ENCODE peak calls at places on chromosomes 16 and 17, in six cellular contexts. I is suprapubic skin, T is upper lobe of right lung, W is H9, R is lower lobe of right lung, F is left ventricle myocardium inferior. P is an unnamed sample.

GRCh38 chr17:72370819-72371218 is 250.0 kb downstream of the SOX9 start:
- DNase-seq in F (no peak), R (no peak), T (no peak), I (no peak), W (no peak), P (no peak)

GRCh38 chr17:57111386-57111785 is 26.3 kb downstream of the AKAP1 start:
- DNase-seq in W (no peak), F (no peak), I (no peak), T (no peak), R (no peak), P (no peak)

GRCh38 chr17:8124350-8125195 is 667 bp upstream of the HES7 start:
- DNase-seq in T (no peak), R (no peak), F (no peak), W (no peak), I (no peak), P (no peak)

GRCh38 chr17:71188811-71189492 is 931.9 kb upstream of the SOX9 start:
- DNase-seq in I (no peak), W (no peak), T (no peak), F (no peak), R (no peak), P (no peak)

GRCh38 chr16:84893849-84894599 is 74.2 kb downstream of the CRISPLD2 start:
- DNase-seq in F (no peak), T (no peak), W (no peak), R (no peak), I (no peak), P (no peak)

GRCh38 chr16:50696575-50697420 is 3.4 kb downstream of the NOD2 start:
- DNase-seq in W (no peak), I (peak), T (peak), R (peak), F (peak), P (peak)

GRCh38 chr16:12900599-12901203 is 697 bp upstream of the SHISA9 start:
- DNase-seq in I (no peak), W (peak), T (no peak), R (no peak), F (no peak), P (no peak)

GRCh38 chr16:66458292-66458691 is 31.2 kb downstream of the BEAN1 start:
- DNase-seq in T (no peak), I (peak), R (no peak), F (no peak), W (no peak), P (no peak)

GRCh38 chr16:1920727-1921155 is 2.5 kb upstream of the HS3ST6 start:
- DNase-seq in R (no peak), W (peak), I (no peak), T (peak), F (no peak), P (no peak)

GRCh38 chr17:40597168-40598020 is 32.1 kb upstream of the CCR7 start:
- DNase-seq in R (no peak), F (no peak), T (no peak), I (no peak), W (no peak), P (no peak)

GRCh38 chr17:35731239-35731931 is at the start of gene RASL10B:
- DNase-seq in F (peak), I (no peak), T (peak), R (peak), W (peak), P (no peak)

GRCh38 chr17:40306395-40306794 is 2.6 kb upstream of the RARA start:
- DNase-seq in I (no peak), F (no peak), T (no peak), R (no peak), W (no peak), P (no peak)

GRCh38 chr17:802901-803881 is 21.0 kb downstream of the MRM3 start:
- DNase-seq in R (no peak), T (no peak), F (no peak), W (no peak), I (no peak), P (no peak)

GRCh38 chr16:3677994-3678393 is 23.5 kb downstream of the DNASE1 start:
- DNase-seq in F (no peak), I (no peak), T (no peak), R (no peak), W (no peak), P (no peak)

GRCh38 chr17:72392056-72393010 is 271.5 kb downstream of the SOX9 start:
- DNase-seq in F (no peak), T (no peak), W (no peak), R (no peak), I (no peak), P (no peak)

GRCh38 chr16:67531247-67531646 is 2.6 kb downstream of the RIPOR1 start:
- DNase-seq in F (no peak), W (no peak), R (no peak), T (no peak), I (no peak), P (no peak)
- H3K27ac ChIP-seq in F (peak), W (no peak), R (peak), T (peak), I (peak), P (peak)

DNA sequence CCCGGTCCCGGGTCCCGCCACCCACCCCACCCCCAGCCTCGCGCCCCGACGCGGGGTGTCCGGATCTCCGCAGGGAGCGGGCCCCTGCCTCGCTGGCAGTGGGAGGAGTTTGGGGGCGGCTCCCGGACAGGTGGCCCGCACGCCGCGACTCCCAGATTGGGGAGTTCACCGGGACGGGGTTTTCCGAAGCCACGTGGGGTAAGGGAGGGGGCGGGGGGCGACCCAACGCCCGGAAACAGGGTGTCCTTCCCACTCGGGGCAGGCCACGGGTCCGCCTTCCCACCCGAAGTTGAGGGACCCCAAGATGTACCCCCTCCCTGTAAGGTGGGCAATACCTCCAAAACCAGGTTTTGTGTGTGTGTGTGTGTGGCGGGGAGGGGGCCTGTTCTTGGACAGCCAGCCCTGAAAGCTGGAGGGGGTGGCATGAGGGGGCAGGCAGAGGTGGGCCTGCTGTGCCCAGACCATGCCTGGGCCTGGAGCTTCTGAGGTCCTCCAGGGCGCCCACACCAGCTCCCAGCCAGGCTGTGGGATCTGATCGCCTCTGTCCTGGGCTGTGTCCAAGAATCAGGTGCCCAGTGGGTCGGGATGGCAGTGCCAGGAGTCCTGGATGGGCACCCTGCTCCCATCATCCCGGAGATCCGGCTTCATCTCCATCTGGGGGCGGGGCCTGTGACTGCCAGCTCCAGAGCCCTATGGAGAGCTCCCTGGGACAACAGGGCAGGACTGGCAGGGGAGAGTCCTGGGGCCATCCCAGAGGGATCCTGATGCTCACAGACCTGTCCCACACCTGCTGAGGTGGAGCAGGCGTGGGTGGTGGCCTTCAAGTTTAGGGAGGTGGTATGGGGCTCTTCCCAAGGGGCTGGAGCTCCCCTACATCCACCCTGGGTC is 769 bp downstream of the SYNGR2 start:
- DNase-seq in F (peak), R (peak), W (peak), I (no peak), T (peak), P (no peak)
- H3K27ac ChIP-seq in F (peak), R (peak), W (no peak), I (peak), T (peak), P (peak)

DNA sequence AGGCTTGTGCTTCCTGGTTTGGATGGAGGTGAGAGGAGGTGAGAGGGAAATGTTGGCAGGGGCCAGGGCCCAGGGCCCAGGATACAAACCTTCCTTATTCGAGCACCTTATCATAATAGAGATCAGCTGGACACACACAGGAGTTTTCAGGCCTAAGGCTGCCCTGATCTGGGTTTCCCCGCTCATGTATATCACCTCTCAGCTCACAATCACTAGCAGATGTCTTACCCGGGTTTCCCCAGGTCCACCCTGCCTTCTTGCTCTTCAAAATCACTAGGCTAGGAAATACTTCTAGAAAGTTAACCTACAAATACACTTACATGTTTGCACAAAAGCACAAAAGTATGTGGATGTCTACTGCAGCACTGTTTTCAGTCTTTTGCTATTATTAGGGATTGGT is 4.2 kb downstream of the HSPB9 start:
- DNase-seq in I (no peak), T (no peak), R (no peak), F (no peak), W (no peak), P (no peak)
- H3K27ac ChIP-seq in I (no peak), T (no peak), R (no peak), F (peak), W (no peak), P (no peak)

DNA sequence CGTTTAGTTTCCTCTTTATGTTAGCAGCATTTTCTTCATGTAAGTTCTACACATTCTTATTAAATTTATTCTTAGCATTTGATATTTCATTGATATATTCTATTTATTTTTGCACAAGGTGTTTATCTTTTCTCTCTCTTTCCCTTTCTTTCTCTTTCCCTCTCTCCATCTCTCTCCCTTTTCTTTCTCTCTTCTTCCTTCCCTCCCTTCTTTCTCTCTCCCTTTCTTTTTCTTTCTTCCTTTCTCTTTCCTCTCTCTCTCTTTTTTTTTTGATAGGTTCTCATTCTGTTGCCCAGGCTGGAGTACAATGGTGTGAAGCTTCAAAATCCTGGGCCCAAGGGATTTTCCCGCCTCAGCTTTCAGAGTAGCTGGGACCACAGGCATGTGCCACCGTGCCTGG is 176.4 kb downstream of the AXIN2 start:
- DNase-seq in F (no peak), T (no peak), I (no peak), R (no peak), W (no peak), P (no peak)
- H3K27ac ChIP-seq in F (no peak), T (no peak), I (no peak), R (no peak), W (no peak), P (no peak)

GRCh38 chr16:9818702-9819101 is 363.5 kb downstream of the GRIN2A start:
- DNase-seq in R (no peak), T (no peak), F (no peak), W (no peak), I (no peak), P (no peak)

GRCh38 chr16:9821970-9822369 is 360.3 kb downstream of the GRIN2A start:
- DNase-seq in F (no peak), R (no peak), W (no peak), T (no peak), I (no peak), P (no peak)

GRCh38 chr16:9821331-9821730 is 360.9 kb downstream of the GRIN2A start:
- DNase-seq in W (no peak), R (no peak), T (no peak), I (no peak), F (no peak), P (no peak)

GRCh38 chr16:9823510-9823909 is 358.7 kb downstream of the GRIN2A start:
- DNase-seq in F (no peak), R (no peak), I (no peak), W (no peak), T (no peak), P (no peak)

GRCh38 chr16:9820481-9821246 is 361.6 kb downstream of the GRIN2A start:
- DNase-seq in F (no peak), I (no peak), W (peak), R (no peak), T (no peak), P (no peak)
- H3K27ac ChIP-seq in F (no peak), I (no peak), W (peak), R (no peak), T (no peak), P (no peak)

GRCh38 chr17:14755002-14755401 is 454.1 kb downstream of the HS3ST3B1 start:
- DNase-seq in W (no peak), T (no peak), R (no peak), F (no peak), I (no peak), P (no peak)
- H3K27ac ChIP-seq in W (no peak), T (no peak), R (no peak), F (no peak), I (no peak), P (no peak)

DNA sequence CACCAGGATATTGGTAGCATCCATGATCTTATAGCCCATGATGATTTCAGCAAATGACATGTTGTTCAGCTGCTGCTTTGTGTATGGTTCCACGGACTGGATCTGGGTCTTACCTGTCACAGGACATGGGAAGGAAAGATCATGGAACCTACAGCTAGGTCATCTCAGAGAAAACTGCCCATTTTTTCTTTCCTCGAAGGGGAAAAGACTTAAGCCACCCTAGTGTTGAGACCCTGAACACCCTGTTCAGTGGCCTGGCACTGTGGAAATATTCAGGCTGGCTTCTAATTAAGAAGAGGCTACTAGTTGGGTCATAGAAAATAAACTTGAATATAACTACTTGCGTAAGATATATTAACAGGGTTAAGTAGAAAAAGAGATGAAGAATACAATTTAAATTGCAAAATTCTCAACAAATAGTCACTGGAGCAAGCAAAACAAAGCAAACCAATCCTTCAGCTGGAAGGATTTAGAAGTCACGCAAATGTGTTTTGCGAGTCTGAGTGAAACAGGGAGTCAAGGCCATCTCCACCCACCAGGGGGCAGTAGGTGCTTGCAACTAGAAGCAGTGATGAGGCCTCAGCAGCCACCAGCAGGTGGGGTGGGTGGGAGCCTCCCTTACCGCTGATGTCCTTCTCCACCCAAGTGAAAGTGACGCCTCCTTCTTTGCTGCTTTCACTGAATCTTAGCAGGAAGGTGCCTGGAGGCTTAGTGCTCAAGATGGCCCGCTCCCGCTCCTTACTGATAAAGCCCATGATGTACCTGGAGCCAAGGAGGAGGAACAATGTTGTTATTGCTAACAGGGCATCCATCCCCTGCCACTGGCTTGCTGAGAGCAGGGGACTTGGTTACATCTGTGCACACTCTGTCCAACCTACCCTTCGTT is 34.3 kb downstream of the STAT5A start:
- DNase-seq in W (peak), R (peak), T (peak), F (peak), I (peak), P (peak)
- H3K27ac ChIP-seq in W (no peak), R (peak), T (no peak), F (peak), I (peak), P (peak)

GRCh38 chr16:69399361-69399760 is 13.6 kb upstream of the TERF2 start:
- DNase-seq in R (no peak), W (no peak), F (no peak), I (no peak), T (no peak), P (no peak)

GRCh38 chr16:69397821-69398521 is 12.2 kb upstream of the TERF2 start:
- DNase-seq in W (peak), F (no peak), R (no peak), T (no peak), I (no peak), P (no peak)

GRCh38 chr16:69393898-69394849 is 8.4 kb upstream of the TERF2 start:
- DNase-seq in T (no peak), W (no peak), F (no peak), I (no peak), R (no peak), P (no peak)

GRCh38 chr16:69395859-69396186 is 10.0 kb upstream of the TERF2 start:
- DNase-seq in R (no peak), W (no peak), F (no peak), I (no peak), T (no peak), P (no peak)

GRCh38 chr16:69396187-69397061 is 10.6 kb upstream of the TERF2 start:
- DNase-seq in T (no peak), W (peak), R (no peak), I (peak), F (no peak), P (peak)
- H3K27ac ChIP-seq in T (peak), W (no peak), R (peak), I (peak), F (peak), P (peak)

GRCh38 chr16:67951485-67951884 is 7.6 kb upstream of the LCAT start:
- DNase-seq in F (peak), R (no peak), W (no peak), T (no peak), I (no peak), P (no peak)

GRCh38 chr16:67950335-67950843 is 6.5 kb upstream of the LCAT start:
- DNase-seq in W (no peak), F (no peak), R (no peak), T (no peak), I (no peak), P (no peak)

GRCh38 chr16:67957622-67958021 is 10.8 kb downstream of the SLC12A4 start:
- DNase-seq in I (no peak), T (no peak), F (no peak), W (no peak), R (no peak), P (no peak)

GRCh38 chr16:67953641-67954375 is 9.9 kb upstream of the LCAT start:
- DNase-seq in R (no peak), I (no peak), F (no peak), T (no peak), W (no peak), P (no peak)

DNA sequence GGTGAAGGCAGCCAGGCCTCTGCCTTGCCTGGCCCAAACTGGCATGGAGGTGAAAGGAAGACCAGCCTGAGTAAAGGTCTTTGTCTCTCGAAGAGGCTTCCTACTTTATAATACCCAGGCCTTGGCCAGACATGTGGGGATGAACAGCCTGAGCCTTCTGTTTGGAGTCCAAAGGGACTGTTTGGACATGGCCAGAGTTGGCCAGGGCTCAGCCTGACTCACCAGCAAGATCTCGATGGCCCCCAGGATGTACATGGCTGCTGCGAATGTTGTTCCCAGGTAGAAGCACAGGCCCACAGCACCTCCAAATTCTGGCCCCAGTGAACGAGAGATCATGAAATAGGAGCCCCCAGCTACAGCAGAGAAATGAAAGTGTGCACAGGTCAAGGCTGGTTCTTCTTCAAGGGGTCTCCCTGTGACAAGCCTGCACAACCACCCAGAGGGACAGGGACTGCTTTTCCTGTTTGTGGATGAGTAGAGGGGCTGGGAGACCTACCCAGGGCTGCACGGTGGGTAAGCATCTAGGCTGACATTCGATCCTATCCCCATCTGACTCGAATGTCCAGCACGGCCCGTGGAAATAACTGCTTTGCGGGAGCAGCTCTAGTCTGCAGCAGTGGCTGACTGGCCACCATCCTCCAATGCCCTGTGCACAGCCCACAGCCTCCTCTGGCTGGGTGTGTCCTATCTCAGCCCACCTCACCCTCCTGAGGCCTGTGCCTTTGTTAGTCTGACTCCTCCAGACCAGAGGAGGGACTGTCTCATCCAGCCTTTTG is 10.7 kb upstream of the LCAT start:
- DNase-seq in I (no peak), W (no peak), T (no peak), F (no peak), R (no peak), P (no peak)
- H3K27ac ChIP-seq in I (no peak), W (no peak), T (no peak), F (peak), R (no peak), P (no peak)